ENCODE peak calls at places on chromosomes 5 and 9, in four cellular contexts. G, Z, P and D are unnamed samples.

GRCh38 chr5:72074238-72074637 is 33.0 kb upstream of the MAP1B start:
- DNase-seq in G (no peak), Z (no peak), P (no peak), D (no peak)

GRCh38 chr5:53337827-53338226 is 142.6 kb upstream of the FST start:
- DNase-seq in G (no peak), Z (peak; percentile 33), P (no peak), D (no peak)

GRCh38 chr5:100424787-100425186 is 110.4 kb upstream of the FAM174A start:
- DNase-seq in G (no peak), Z (no peak), P (no peak), D (no peak)

GRCh38 chr9:21970001-21970799 is 24.0 kb downstream of the CDKN2A start:
- DNase-seq in G (no peak), Z (no peak), P (no peak), D (no peak)

GRCh38 chr9:83633676-83634075 is 10.7 kb downstream of the IDNK start:
- DNase-seq in G (no peak), Z (no peak), P (no peak), D (no peak)

GRCh38 chr5:123809594-123810172 is 297.7 kb downstream of the CSNK1G3 start:
- DNase-seq in G (no peak), Z (no peak), P (no peak), D (no peak)

GRCh38 chr5:171162602-171163001 is 146.4 kb upstream of the TLX3 start:
- DNase-seq in G (no peak), Z (no peak), P (no peak), D (no peak)

GRCh38 chr5:179054876-179055275 is 5.3 kb upstream of the ZNF354C start:
- DNase-seq in G (no peak), Z (no peak), P (no peak), D (no peak)

GRCh38 chr9:21994996-21995651 is 533 bp downstream of the CDKN2B-AS1 start:
- DNase-seq in G (peak; percentile 88), Z (peak; percentile 80), P (no peak), D (no peak)

GRCh38 chr9:133680976-133681657 is 45.0 kb downstream of the DBH start:
- DNase-seq in G (peak; percentile 37), Z (no peak), P (no peak), D (no peak)

GRCh38 chr9:20980713-20981481 is 50.5 kb downstream of the HACD4 start:
- DNase-seq in G (no peak), Z (no peak), P (peak; percentile 88), D (peak; percentile 54)

GRCh38 chr5:132487841-132488555 is 2.6 kb downstream of the IRF1 start:
- DNase-seq in G (no peak), Z (no peak), P (no peak), D (no peak)

GRCh38 chr9:96441798-96442445 is 8.0 kb upstream of the HABP4 start:
- DNase-seq in G (no peak), Z (peak; percentile 40), P (no peak), D (no peak)

GRCh38 chr5:69431424-69432303 is 16.7 kb downstream of the MARVELD2 start:
- DNase-seq in G (no peak), Z (no peak), P (no peak), D (no peak)

GRCh38 chr9:92534199-92535159 is 1.3 kb downstream of the ECM2 start:
- DNase-seq in G (no peak), Z (peak; percentile 8), P (no peak), D (no peak)

GRCh38 chr9:127905788-127906191 is 6.4 kb upstream of the ST6GALNAC6 start:
- DNase-seq in G (peak; percentile 72), Z (no peak), P (no peak), D (no peak)

GRCh38 chr5:97670447-97670846 is 487.4 kb upstream of the RIOK2 start:
- DNase-seq in G (no peak), Z (no peak), P (no peak), D (no peak)

GRCh38 chr5:151678713-151679112 is 8.0 kb downstream of the SPARC start:
- DNase-seq in G (no peak), Z (no peak), P (no peak), D (no peak)

GRCh38 chr5:17440766-17441165 is 57.3 kb upstream of the TAF11L2 start:
- DNase-seq in G (no peak), Z (no peak), P (peak; percentile 76), D (no peak)

GRCh38 chr5:139137703-139138102 is 60.5 kb downstream of the SIL1 start:
- DNase-seq in G (no peak), Z (peak; percentile 52), P (no peak), D (no peak)

GRCh38 chr9:97710356-97711222 is 13.4 kb upstream of the XPA start:
- DNase-seq in G (no peak), Z (peak; percentile 59), P (peak; percentile 58), D (no peak)

GRCh38 chr9:115808695-115809094 is 344.9 kb upstream of the PAPPA start:
- DNase-seq in G (no peak), Z (peak; percentile 79), P (peak; percentile 26), D (no peak)

GRCh38 chr5:119343766-119344165 is 12.1 kb upstream of the TNFAIP8 start:
- DNase-seq in G (no peak), Z (no peak), P (no peak), D (no peak)

GRCh38 chr5:160327829-160328228 is 15.5 kb upstream of the CCNJL start:
- DNase-seq in G (no peak), Z (no peak), P (no peak), D (no peak)

GRCh38 chr5:135645781-135646180 is 67.0 kb upstream of the CXCL14 start:
- DNase-seq in G (no peak), Z (no peak), P (no peak), D (no peak)

DNA sequence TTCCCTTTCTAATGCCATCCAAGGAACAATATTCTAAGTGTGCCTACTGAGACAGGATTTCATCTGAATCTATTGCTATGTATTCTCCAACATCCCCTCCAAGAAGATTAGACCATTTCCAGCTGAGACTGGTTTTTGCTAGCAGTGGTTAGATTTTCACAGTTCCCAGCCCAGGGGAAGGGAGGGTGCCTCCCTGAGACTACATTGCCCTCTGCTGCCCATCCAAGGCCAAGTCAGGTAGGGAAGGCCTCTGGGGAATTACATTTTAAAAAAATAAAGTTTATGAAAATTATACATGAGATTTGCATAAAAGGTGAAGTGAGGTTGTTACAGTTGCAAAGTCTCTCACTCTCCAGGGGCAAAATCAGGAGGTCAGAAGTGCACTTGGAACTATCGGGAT is 28.0 kb upstream of the SYK start:
- DNase-seq in G (no peak), Z (peak; percentile 9), P (no peak), D (no peak)
- TF ChIP-seq CTCF in G (peak; percentile 22), Z (peak; percentile 47), P (no peak), D (no peak)

DNA sequence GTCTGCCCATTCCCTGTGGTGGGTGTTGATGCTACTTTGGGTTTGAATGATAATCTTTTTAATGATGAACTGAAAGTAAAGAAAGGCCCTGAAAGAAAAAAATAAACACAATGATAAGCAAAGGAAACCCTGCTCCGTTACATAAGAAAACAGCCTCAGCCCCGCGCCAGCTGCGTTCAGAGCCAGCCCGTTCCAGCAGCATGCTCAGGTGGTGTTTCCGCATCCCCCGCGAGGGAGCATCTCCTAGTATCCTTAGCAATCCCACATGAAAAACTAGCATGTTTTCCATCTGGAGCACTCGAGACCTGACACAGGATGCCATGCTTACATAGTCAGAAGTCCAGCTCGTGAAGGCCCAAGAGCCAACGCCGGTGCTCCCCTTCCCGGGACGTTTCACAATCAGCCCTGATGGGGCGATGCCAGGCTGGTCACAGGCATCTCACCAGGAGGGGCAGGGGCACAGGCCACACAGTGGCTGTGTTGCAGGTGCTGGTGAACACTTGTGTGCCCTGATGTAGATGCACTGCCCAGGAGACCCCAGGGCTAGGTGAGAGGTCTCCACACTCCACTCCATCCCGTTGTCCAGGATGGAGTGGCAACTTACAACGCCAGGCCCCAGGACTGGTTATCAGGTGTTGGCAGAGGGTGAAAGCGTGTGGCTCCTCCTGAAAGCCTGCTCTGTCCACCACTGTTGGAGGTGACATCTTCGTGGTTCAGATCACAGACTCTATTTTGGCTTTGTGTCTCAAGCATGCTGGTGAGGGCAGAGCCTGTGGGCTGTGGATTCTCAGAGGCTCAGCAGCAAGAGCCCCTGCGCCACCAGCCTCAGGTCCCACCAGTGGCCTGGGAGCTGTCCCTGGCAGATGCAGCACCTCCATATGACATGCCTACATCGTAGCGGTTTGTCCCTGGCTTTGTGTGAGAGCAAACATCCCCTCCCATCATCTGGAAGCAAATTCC is 246.8 kb upstream of the IRX1 start:
- DNase-seq in G (no peak), Z (no peak), P (no peak), D (no peak)
- H3K4me3 ChIP-seq in G (no peak overlapping the region), Z (no peak overlapping the region), P (no peak overlapping the region), D (no peak overlapping the region)

GRCh38 chr9:105500108-105500766 is 52.4 kb downstream of the FSD1L start:
- DNase-seq in G (no peak), Z (peak; percentile 65), P (no peak), D (no peak)
- TF ChIP-seq CTCF in G (no peak), Z (no peak), P (no peak), D (no peak)

GRCh38 chr9:86350006-86350755 is 4.0 kb downstream of the TUT7 start:
- DNase-seq in G (no peak), Z (no peak), P (no peak), D (no peak)
- H3K4me3 ChIP-seq in G (peak overlapping the region; percentile 96), Z (peak overlapping the region; percentile 23), P (no peak overlapping the region), D (no peak overlapping the region)

GRCh38 chr5:181163487-181164075 is 16.2 kb downstream of the OR2V2 start:
- DNase-seq in G (no peak), Z (no peak), P (no peak), D (no peak)
- TF ChIP-seq CTCF in G (no peak), Z (no peak), P (no peak), D (no peak)